ENCODE peak calls at places on chromosomes 16 and 17, in four cellular contexts. E, V, Q and D are unnamed samples.

GRCh38 chr17:12388206-12388605 is 277.5 kb upstream of the MYOCD start:
- DNase-seq in E (no peak), V (no peak), Q (no peak), D (no peak)

GRCh38 chr16:24069036-24069590 is 187.0 kb upstream of the CACNG3 start:
- DNase-seq in E (no peak), V (no peak), Q (no peak), D (no peak)

GRCh38 chr16:2388875-2389433 is 40.3 kb upstream of the CCNF start:
- DNase-seq in E (no peak), V (no peak), Q (peak; percentile 68), D (peak; percentile 28)

GRCh38 chr17:78873519-78874340 is 29.3 kb downstream of the CEP295NL start:
- DNase-seq in E (no peak), V (no peak), Q (no peak), D (no peak)

GRCh38 chr17:82170412-82170961 is 42.2 kb downstream of the CCDC57 start:
- DNase-seq in E (no peak), V (peak; percentile 74), Q (no peak), D (no peak)

GRCh38 chr16:85673529-85674417 is 15.0 kb downstream of the GINS2 start:
- DNase-seq in E (no peak), V (no peak), Q (no peak), D (no peak)

GRCh38 chr17:46009681-46010596 is 10.9 kb downstream of the STH start:
- DNase-seq in E (no peak), V (no peak), Q (no peak), D (no peak)

GRCh38 chr17:66272699-66273390 is 29.6 kb upstream of the PRKCA start:
- DNase-seq in E (no peak), V (peak; percentile 62), Q (no peak), D (no peak)

GRCh38 chr17:4074831-4075495 is 67.9 kb downstream of the ZZEF1 start:
- DNase-seq in E (peak; percentile 27), V (peak; percentile 34), Q (peak; percentile 46), D (peak; percentile 33)

GRCh38 chr17:18037482-18037881 is 1.5 kb downstream of the ATPAF2 start:
- DNase-seq in E (no peak), V (no peak), Q (no peak), D (no peak)

GRCh38 chr17:47987240-47987835 is 16.4 kb downstream of the CDK5RAP3 start:
- DNase-seq in E (no peak), V (no peak), Q (no peak), D (no peak)

GRCh38 chr17:55062921-55063320 is 94.4 kb downstream of the STXBP4 start:
- DNase-seq in E (no peak), V (no peak), Q (no peak), D (no peak)

GRCh38 chr17:10614536-10615155 is 42.5 kb downstream of the MYH3 start:
- DNase-seq in E (peak; percentile 42), V (peak; percentile 41), Q (peak; percentile 45), D (no peak)

DNA sequence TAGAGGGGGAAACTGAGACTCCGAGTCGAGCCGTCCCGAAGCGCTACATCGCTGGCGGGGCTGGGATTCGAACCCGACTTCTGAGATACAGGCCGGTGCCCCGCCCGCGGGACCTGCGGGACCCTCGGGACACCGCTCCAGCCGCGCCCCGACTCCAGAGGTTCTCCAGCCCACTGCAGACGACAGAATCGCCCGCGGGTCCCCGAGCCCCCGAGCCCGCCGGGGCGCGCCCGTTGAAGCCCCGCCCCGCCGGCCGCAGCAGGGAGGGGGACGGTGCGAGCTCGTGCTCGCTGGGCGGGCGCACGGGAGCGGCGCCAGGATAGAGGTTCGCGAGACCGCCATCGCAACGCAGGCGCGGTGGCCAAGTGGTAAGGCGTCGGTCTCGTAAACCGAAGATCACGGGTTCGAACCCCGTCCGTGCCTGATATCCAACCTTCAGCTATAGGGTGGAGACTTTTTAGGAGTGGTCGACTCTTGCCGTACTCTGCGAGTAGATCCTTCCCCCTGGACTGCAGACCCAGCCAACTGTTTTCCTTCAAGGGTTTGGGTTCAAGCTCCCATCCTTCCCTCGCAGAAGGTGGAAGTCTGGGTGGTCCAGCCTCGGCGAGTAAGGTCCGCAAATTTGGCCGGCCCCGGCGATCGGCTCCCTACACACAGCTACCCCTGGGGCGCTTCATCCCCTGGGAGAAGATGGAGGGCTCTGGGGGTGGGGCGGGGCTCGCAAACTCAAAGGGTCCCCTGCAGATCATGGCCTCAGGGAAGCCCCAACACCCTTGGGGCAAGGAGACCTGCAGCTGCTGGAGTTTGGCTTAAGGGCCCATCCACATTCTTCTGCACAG is 214.6 kb downstream of the MRTFB start:
- DNase-seq in E (peak; percentile 82), V (peak; percentile 90), Q (peak; percentile 95), D (peak; percentile 99)
- H3K4me3 ChIP-seq in E (peak overlapping the region; percentile 64), V (peak overlapping the region; percentile 98), Q (peak overlapping the region; percentile 94), D (peak overlapping the region; percentile 52)

DNA sequence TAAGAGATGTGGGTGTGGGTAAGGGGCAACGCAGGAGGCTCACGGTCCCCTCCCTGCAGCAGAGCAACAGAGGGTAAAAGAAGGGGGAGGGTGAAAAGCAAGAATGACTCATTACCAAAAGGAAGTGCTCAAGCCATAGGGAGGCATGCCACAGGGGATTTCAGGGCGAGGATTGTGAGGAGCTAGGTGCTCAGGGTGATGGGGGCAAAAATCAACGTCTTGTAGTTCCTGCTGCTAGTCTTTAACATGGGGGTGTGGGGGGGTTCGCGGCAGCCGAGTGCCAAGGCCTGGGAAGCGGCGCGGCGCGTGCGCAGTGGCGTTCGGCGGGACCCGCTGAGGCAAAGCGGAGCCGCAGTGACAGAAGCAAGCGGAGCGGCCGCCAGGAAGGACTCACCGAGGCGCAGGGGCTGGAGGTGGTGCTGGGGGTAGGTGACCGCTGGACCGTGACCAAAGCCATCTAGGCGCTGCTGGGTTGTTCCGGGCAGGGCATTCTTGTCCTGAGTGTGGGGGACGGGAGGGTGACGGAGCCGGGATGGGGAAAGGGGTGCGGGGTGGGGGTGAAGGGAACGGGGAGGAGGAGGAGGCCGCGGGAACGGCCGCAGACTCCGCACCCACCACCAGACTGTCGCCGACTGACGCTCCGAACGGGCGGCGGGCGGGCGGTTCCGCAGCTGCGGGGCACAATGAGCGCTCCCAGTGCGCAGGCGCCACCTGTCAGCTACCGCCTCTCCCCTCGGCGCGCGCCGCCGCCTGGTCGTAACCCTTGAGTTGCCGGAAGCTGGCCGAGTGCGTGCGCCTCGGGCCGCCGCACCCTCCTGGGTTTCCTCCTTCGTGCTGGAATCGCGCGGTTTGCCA is at the start of gene SSH2:
- DNase-seq in E (peak; percentile 60), V (peak; percentile 84), Q (peak; percentile 78), D (peak; percentile 52)
- TF ChIP-seq CTCF in E (no peak), V (no peak), Q (peak; percentile 33), D (no peak)

DNA sequence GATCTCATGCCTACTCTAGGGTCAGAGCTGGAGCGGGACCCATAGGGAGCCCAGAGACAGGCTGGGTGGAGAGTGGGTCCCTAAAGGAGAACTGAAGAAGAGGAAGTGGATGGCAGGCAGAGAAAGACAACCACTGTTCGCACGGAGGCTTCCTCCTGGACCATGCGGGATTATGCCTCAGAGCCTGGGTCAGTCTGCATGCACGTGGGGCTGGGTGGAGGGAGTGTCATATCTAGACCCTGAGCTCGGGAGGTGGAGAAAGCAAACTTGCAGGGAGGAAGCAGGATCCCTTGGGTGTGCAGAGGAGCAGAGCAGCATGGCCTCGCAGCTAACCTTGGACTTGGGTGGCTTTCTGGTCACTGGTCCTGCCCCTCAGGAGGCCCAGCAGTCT is 344.3 kb downstream of the CPPED1 start:
- DNase-seq in E (no peak), V (no peak), Q (no peak), D (no peak)
- TF ChIP-seq TCF7L2 in E (no peak), V (no peak), Q (no peak), D (no peak)

DNA sequence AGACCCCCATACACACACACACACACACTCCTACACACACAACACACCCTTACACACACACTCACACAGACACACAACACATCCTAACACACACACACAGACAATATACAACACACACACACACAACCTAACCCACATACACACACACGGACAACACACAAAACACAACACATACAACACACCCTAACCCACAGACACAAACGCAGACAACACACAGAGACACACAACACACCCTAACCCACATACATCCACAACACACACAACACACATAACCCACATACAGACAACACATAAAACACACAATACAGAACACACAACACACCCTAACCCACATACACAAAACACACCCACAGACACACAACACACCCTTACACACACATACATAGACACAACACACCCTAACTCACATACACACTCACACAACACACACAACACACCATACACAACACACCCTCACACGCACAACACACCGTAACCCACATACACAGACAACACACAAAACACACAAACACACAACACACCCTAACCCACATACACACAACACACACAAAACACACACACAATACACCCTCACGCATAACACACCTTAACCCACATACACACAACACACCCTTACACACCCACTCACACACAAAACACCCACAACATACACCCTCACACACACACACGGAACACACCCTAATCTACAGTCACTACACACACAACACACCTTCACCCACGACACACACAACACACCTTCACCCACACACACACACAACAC is 4.4 kb downstream of the ASGR1 start:
- DNase-seq in E (no peak), V (no peak), Q (no peak), D (no peak)
- H3K4me3 ChIP-seq in E (no peak overlapping the region), V (no peak overlapping the region), Q (peak overlapping the region; percentile 93), D (no peak overlapping the region)